ENCODE peak calls at places on chromosomes 12 and 14, in five cellular contexts. One of them, this sample, is unnamed. For H3K27me3, the result is how much of the 10 kb centered on the place peaks cover.

GRCh38 chr12:86261606-86262005 is 5.4 kb upstream of the MGAT4C start:
- DNase-seq in HCT116: no peak
- DNase-seq in SK-N-SH: no peak
- DNase-seq in PC-9: no peak
- DNase-seq in left ventricle myocardium inferior: no peak
- DNase-seq in this sample: no peak

GRCh38 chr12:4700621-4701026 is 19.6 kb upstream of the GALNT8 start:
- DNase-seq in HCT116: no peak
- DNase-seq in SK-N-SH: no peak
- DNase-seq in PC-9: no peak
- DNase-seq in left ventricle myocardium inferior: peak
- DNase-seq in this sample: no peak

GRCh38 chr12:116136340-116136739 is 141.2 kb downstream of the MED13L start:
- DNase-seq in HCT116: no peak
- DNase-seq in SK-N-SH: no peak
- DNase-seq in PC-9: no peak
- DNase-seq in left ventricle myocardium inferior: no peak
- DNase-seq in this sample: no peak

GRCh38 chr12:51450816-51451215 is 26.2 kb downstream of the SLC4A8 start:
- DNase-seq in HCT116: no peak
- DNase-seq in SK-N-SH: no peak
- DNase-seq in PC-9: no peak
- DNase-seq in left ventricle myocardium inferior: no peak
- DNase-seq in this sample: no peak

GRCh38 chr12:116943419-116944372 is 32.9 kb downstream of the FBXW8 start:
- DNase-seq in HCT116: no peak
- DNase-seq in SK-N-SH: no peak
- DNase-seq in PC-9: no peak
- DNase-seq in left ventricle myocardium inferior: peak
- DNase-seq in this sample: no peak

GRCh38 chr14:64960762-64961276 is 11.3 kb downstream of the RAB15 start:
- DNase-seq in HCT116: no peak
- DNase-seq in SK-N-SH: peak
- DNase-seq in PC-9: peak
- DNase-seq in left ventricle myocardium inferior: no peak
- DNase-seq in this sample: no peak

GRCh38 chr14:44795725-44796124 is 166.0 kb downstream of the KLHL28 start:
- DNase-seq in HCT116: no peak
- DNase-seq in SK-N-SH: no peak
- DNase-seq in PC-9: peak
- DNase-seq in left ventricle myocardium inferior: no peak
- DNase-seq in this sample: no peak

GRCh38 chr14:54627718-54628345 is 60.9 kb downstream of the SAMD4A start:
- DNase-seq in HCT116: no peak
- DNase-seq in SK-N-SH: peak
- DNase-seq in PC-9: no peak
- DNase-seq in left ventricle myocardium inferior: peak
- DNase-seq in this sample: no peak

GRCh38 chr12:94603434-94604068 is 46.8 kb downstream of the TMCC3 start:
- DNase-seq in HCT116: peak
- DNase-seq in SK-N-SH: no peak
- DNase-seq in PC-9: no peak
- DNase-seq in left ventricle myocardium inferior: no peak
- DNase-seq in this sample: peak

GRCh38 chr12:119804011-119804641 is 73.0 kb downstream of the CIT start:
- DNase-seq in HCT116: peak
- DNase-seq in SK-N-SH: peak
- DNase-seq in PC-9: peak
- DNase-seq in left ventricle myocardium inferior: peak
- DNase-seq in this sample: peak

GRCh38 chr14:76040704-76041103 is 55.1 kb downstream of the IFT43 start:
- DNase-seq in HCT116: no peak
- DNase-seq in SK-N-SH: no peak
- DNase-seq in PC-9: no peak
- DNase-seq in left ventricle myocardium inferior: no peak
- DNase-seq in this sample: no peak

GRCh38 chr12:60535363-60535762 is 939.5 kb downstream of the SLC16A7 start:
- DNase-seq in HCT116: no peak
- DNase-seq in SK-N-SH: no peak
- DNase-seq in PC-9: no peak
- DNase-seq in left ventricle myocardium inferior: no peak
- DNase-seq in this sample: no peak

GRCh38 chr12:27915536-27915935 is 57.0 kb downstream of the PTHLH start:
- DNase-seq in HCT116: no peak
- DNase-seq in SK-N-SH: no peak
- DNase-seq in PC-9: no peak
- DNase-seq in left ventricle myocardium inferior: no peak
- DNase-seq in this sample: no peak

GRCh38 chr12:96164951-96165858 is 29.0 kb upstream of the ELK3 start:
- DNase-seq in HCT116: no peak
- DNase-seq in SK-N-SH: peak
- DNase-seq in PC-9: no peak
- DNase-seq in left ventricle myocardium inferior: peak
- DNase-seq in this sample: no peak

GRCh38 chr14:61042220-61042619 is 61.2 kb downstream of the SLC38A6 start:
- DNase-seq in HCT116: no peak
- DNase-seq in SK-N-SH: no peak
- DNase-seq in PC-9: no peak
- DNase-seq in left ventricle myocardium inferior: no peak
- DNase-seq in this sample: no peak

GRCh38 chr14:62670526-62670925 is 374.7 kb downstream of the KCNH5 start:
- DNase-seq in HCT116: no peak
- DNase-seq in SK-N-SH: no peak
- DNase-seq in PC-9: no peak
- DNase-seq in left ventricle myocardium inferior: no peak
- DNase-seq in this sample: no peak

GRCh38 chr12:12724421-12725085 is 7.4 kb downstream of the CDKN1B start:
- DNase-seq in HCT116: no peak
- DNase-seq in SK-N-SH: peak
- DNase-seq in PC-9: peak
- DNase-seq in left ventricle myocardium inferior: no peak
- DNase-seq in this sample: no peak

GRCh38 chr12:119447618-119448017 is 113.1 kb downstream of the CCDC60 start:
- DNase-seq in HCT116: no peak
- DNase-seq in SK-N-SH: no peak
- DNase-seq in PC-9: no peak
- DNase-seq in left ventricle myocardium inferior: no peak
- DNase-seq in this sample: no peak

GRCh38 chr12:47067778-47068431 is 11.5 kb upstream of the PCED1B start:
- DNase-seq in HCT116: no peak
- DNase-seq in SK-N-SH: no peak
- DNase-seq in PC-9: no peak
- DNase-seq in left ventricle myocardium inferior: no peak
- DNase-seq in this sample: no peak

GRCh38 chr14:71574976-71575375 is 357.3 kb upstream of the RGS6 start:
- DNase-seq in HCT116: no peak
- DNase-seq in SK-N-SH: no peak
- DNase-seq in PC-9: peak
- DNase-seq in left ventricle myocardium inferior: no peak
- DNase-seq in this sample: no peak

GRCh38 chr12:106710143-106710893 is 64.2 kb upstream of the RIC8B start:
- DNase-seq in HCT116: no peak
- DNase-seq in SK-N-SH: no peak
- DNase-seq in PC-9: no peak
- DNase-seq in left ventricle myocardium inferior: no peak
- DNase-seq in this sample: no peak

GRCh38 chr14:89447182-89447970 is 30.3 kb upstream of the FOXN3 start:
- DNase-seq in HCT116: no peak
- DNase-seq in SK-N-SH: no peak
- DNase-seq in PC-9: no peak
- DNase-seq in left ventricle myocardium inferior: no peak
- DNase-seq in this sample: no peak

GRCh38 chr14:57501039-57501557 is 7.4 kb upstream of the CCDC198 start:
- DNase-seq in HCT116: no peak
- DNase-seq in SK-N-SH: no peak
- DNase-seq in PC-9: no peak
- DNase-seq in left ventricle myocardium inferior: no peak
- DNase-seq in this sample: no peak

GRCh38 chr12:39852346-39852745 is 232.7 kb upstream of the ABCD2 start:
- DNase-seq in HCT116: no peak
- DNase-seq in SK-N-SH: no peak
- DNase-seq in PC-9: no peak
- DNase-seq in left ventricle myocardium inferior: no peak
- DNase-seq in this sample: no peak

GRCh38 chr14:75561013-75561432 is 17.4 kb upstream of the FLVCR2 start:
- DNase-seq in HCT116: peak
- DNase-seq in SK-N-SH: peak
- DNase-seq in PC-9: peak
- DNase-seq in left ventricle myocardium inferior: peak
- DNase-seq in this sample: peak

GRCh38 chr14:61462566-61463195 is 141.3 kb downstream of the PRKCH start:
- DNase-seq in HCT116: no peak
- DNase-seq in SK-N-SH: peak
- DNase-seq in PC-9: no peak
- DNase-seq in left ventricle myocardium inferior: no peak
- DNase-seq in this sample: peak

GRCh38 chr12:83198291-83198690 is 511.6 kb downstream of the TMTC2 start:
- DNase-seq in HCT116: no peak
- DNase-seq in SK-N-SH: no peak
- DNase-seq in PC-9: no peak
- DNase-seq in left ventricle myocardium inferior: no peak
- DNase-seq in this sample: no peak

GRCh38 chr14:79596531-79596930 is 614.8 kb downstream of the DIO2 start:
- DNase-seq in HCT116: no peak
- DNase-seq in SK-N-SH: no peak
- DNase-seq in PC-9: no peak
- DNase-seq in left ventricle myocardium inferior: no peak
- DNase-seq in this sample: no peak

GRCh38 chr12:48890657-48891418 is 25.2 kb upstream of the RND1 start:
- DNase-seq in HCT116: peak
- DNase-seq in SK-N-SH: peak
- DNase-seq in PC-9: peak
- DNase-seq in left ventricle myocardium inferior: peak
- DNase-seq in this sample: peak
- H3K4me3 ChIP-seq in HCT116: no peak
- H3K4me3 ChIP-seq in SK-N-SH: peak
- H3K4me3 ChIP-seq in PC-9: no peak
- H3K4me3 ChIP-seq in left ventricle myocardium inferior: peak
- H3K4me3 ChIP-seq in this sample: peak

DNA sequence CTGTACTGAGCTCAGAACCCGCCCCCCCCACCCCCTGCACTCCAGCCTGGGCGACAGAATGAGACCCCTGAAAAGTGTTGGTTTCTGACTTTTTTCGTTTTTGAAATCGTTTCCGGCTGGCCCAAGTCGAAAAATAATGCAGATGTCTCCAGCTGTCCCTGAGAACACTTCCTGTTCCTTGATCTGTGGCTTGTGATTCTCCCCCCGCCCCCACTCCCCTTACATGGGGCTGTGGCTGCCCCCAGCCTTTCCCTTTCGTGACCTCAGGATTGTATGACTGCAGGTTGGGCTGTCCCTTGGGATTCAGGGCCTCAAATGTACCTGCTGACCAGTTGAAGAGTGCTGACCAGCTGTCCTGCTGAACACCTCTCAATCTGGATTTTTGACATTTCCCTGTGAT is 34.1 kb downstream of the NOC4L start:
- DNase-seq in HCT116: no peak
- DNase-seq in SK-N-SH: no peak
- DNase-seq in PC-9: no peak
- DNase-seq in left ventricle myocardium inferior: no peak
- DNase-seq in this sample: no peak
- H3K27me3 ChIP-seq in HCT116: under half
- H3K27me3 ChIP-seq in SK-N-SH: half or more
- H3K27me3 ChIP-seq in PC-9: half or more
- H3K27me3 ChIP-seq in left ventricle myocardium inferior: half or more
- H3K27me3 ChIP-seq in this sample: under half

DNA sequence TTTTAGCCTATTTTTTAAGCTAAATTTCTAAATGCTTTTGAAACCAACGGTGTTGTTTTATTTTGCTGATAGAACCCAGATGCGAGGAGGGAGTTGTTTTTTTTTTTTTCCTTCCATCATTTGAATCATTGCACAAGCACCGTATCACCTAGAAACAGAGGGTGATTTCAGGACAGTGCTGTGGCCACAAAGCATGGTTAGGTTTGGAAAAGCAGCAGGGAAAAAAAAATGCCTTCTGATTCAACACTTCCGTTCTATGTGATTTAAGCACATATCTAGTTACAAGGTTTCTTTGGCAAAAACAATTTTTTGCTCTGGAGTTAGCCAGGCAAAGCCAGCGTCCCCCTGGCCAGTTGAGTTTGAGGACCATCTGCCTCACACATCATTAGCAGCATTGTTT is 17.3 kb upstream of the WNT5B start:
- DNase-seq in HCT116: no peak
- DNase-seq in SK-N-SH: no peak
- DNase-seq in PC-9: no peak
- DNase-seq in left ventricle myocardium inferior: no peak
- DNase-seq in this sample: no peak
- H3K4me3 ChIP-seq in HCT116: no peak
- H3K4me3 ChIP-seq in SK-N-SH: no peak
- H3K4me3 ChIP-seq in PC-9: no peak
- H3K4me3 ChIP-seq in left ventricle myocardium inferior: no peak
- H3K4me3 ChIP-seq in this sample: no peak

GRCh38 chr12:114396153-114396868 is 9.6 kb downstream of the TBX5 start:
- DNase-seq in HCT116: no peak
- DNase-seq in SK-N-SH: peak
- DNase-seq in PC-9: no peak
- DNase-seq in left ventricle myocardium inferior: no peak
- DNase-seq in this sample: no peak
- H3K27me3 ChIP-seq in HCT116: under half
- H3K27me3 ChIP-seq in SK-N-SH: half or more
- H3K27me3 ChIP-seq in PC-9: half or more
- H3K27me3 ChIP-seq in left ventricle myocardium inferior: half or more
- H3K27me3 ChIP-seq in this sample: under half

DNA sequence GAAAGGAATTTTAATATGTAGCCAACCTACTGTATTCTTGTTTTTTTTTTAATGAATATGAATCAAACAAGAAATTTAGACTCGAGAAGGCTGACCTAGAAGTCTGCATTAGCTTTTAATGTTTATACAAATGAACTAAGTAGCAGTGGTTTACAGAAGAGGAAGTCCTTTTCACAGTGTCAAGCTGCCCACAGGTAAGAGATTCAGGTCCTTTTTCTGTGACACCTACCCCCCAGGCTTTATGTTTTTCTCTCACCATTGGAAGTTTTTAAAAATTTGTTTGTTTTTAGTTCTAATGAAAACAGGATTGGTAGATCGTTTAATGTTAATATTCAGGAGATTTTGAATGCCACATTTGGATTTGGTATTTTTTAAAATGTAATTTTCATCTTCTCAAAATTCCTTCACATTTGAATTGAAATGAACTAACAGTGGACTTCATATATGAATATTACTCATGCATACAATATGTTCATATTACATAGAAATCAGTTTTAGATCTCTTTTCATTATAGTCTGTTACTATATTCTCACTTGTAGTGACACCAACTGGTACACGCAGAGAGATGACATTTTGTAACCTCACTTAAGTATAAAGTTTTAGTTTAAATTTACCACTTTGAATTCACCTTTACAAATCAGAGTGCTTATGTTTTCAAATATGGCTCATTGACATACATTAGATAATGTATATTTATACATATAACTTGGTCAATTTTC is 29.7 kb downstream of the ATF7IP start:
- DNase-seq in HCT116: no peak
- DNase-seq in SK-N-SH: no peak
- DNase-seq in PC-9: no peak
- DNase-seq in left ventricle myocardium inferior: no peak
- DNase-seq in this sample: no peak
- H3K4me3 ChIP-seq in HCT116: no peak
- H3K4me3 ChIP-seq in SK-N-SH: peak
- H3K4me3 ChIP-seq in PC-9: no peak
- H3K4me3 ChIP-seq in left ventricle myocardium inferior: peak
- H3K4me3 ChIP-seq in this sample: no peak

GRCh38 chr14:23403908-23404307 is 4.2 kb downstream of the MYH6 start:
- DNase-seq in HCT116: no peak
- DNase-seq in SK-N-SH: no peak
- DNase-seq in PC-9: no peak
- DNase-seq in left ventricle myocardium inferior: no peak
- DNase-seq in this sample: no peak
- H3K27me3 ChIP-seq in HCT116: under half
- H3K27me3 ChIP-seq in SK-N-SH: under half
- H3K27me3 ChIP-seq in PC-9: half or more
- H3K27me3 ChIP-seq in left ventricle myocardium inferior: under half
- H3K27me3 ChIP-seq in this sample: under half